ENCODE peak calls at places on chromosome 9, in ten cellular contexts. One of them, this sample, is unnamed. For H3K27me3, the result is how much of the 10 kb centered on the place peaks cover.

GRCh38 chr9:29556317-29556716 is 1983.0 kb upstream of the C9orf72 start:
- DNase-seq in HL-60: no peak
- DNase-seq in PC-3: peak
- DNase-seq in colonic mucosa: no peak
- DNase-seq in psoas muscle: no peak
- DNase-seq in BJ: no peak
- DNase-seq in pancreas: no peak
- DNase-seq in adrenal gland: peak
- DNase-seq in cardiac muscle cell: no peak
- DNase-seq in CD4-positive, alpha-beta T cell: no peak
- DNase-seq in this sample: no peak

GRCh38 chr9:12935714-12936113 is 160.9 kb downstream of the LURAP1L start:
- DNase-seq in HL-60: no peak
- DNase-seq in PC-3: no peak
- DNase-seq in colonic mucosa: no peak
- DNase-seq in psoas muscle: no peak
- DNase-seq in BJ: no peak
- DNase-seq in pancreas: no peak
- DNase-seq in adrenal gland: no peak
- DNase-seq in cardiac muscle cell: no peak
- DNase-seq in CD4-positive, alpha-beta T cell: no peak
- DNase-seq in this sample: no peak

GRCh38 chr9:132769895-132770774 is 99.9 kb downstream of the GTF3C4 start:
- DNase-seq in HL-60: peak
- DNase-seq in PC-3: peak
- DNase-seq in colonic mucosa: peak
- DNase-seq in psoas muscle: peak
- DNase-seq in BJ: no peak
- DNase-seq in pancreas: peak
- DNase-seq in adrenal gland: peak
- DNase-seq in cardiac muscle cell: peak
- DNase-seq in CD4-positive, alpha-beta T cell: peak
- DNase-seq in this sample: peak

GRCh38 chr9:106800691-106801090 is 62.3 kb upstream of the ZNF462 start:
- DNase-seq in HL-60: no peak
- DNase-seq in PC-3: peak
- DNase-seq in colonic mucosa: no peak
- DNase-seq in psoas muscle: no peak
- DNase-seq in BJ: no peak
- DNase-seq in pancreas: no peak
- DNase-seq in adrenal gland: no peak
- DNase-seq in cardiac muscle cell: no peak
- DNase-seq in CD4-positive, alpha-beta T cell: no peak
- DNase-seq in this sample: no peak

GRCh38 chr9:89666950-89667349 is 62.1 kb downstream of the GADD45G start:
- DNase-seq in HL-60: no peak
- DNase-seq in PC-3: no peak
- DNase-seq in colonic mucosa: no peak
- DNase-seq in psoas muscle: no peak
- DNase-seq in BJ: no peak
- DNase-seq in pancreas: no peak
- DNase-seq in adrenal gland: no peak
- DNase-seq in cardiac muscle cell: peak
- DNase-seq in CD4-positive, alpha-beta T cell: no peak
- DNase-seq in this sample: no peak

GRCh38 chr9:22452415-22453010 is 5.9 kb downstream of the DMRTA1 start:
- DNase-seq in HL-60: peak
- DNase-seq in PC-3: peak
- DNase-seq in colonic mucosa: peak
- DNase-seq in psoas muscle: peak
- DNase-seq in BJ: no peak
- DNase-seq in pancreas: peak
- DNase-seq in adrenal gland: peak
- DNase-seq in cardiac muscle cell: peak
- DNase-seq in CD4-positive, alpha-beta T cell: peak
- DNase-seq in this sample: no peak

GRCh38 chr9:7140401-7140800 is 382.6 kb downstream of the KDM4C start:
- DNase-seq in HL-60: no peak
- DNase-seq in PC-3: no peak
- DNase-seq in colonic mucosa: no peak
- DNase-seq in psoas muscle: no peak
- DNase-seq in BJ: no peak
- DNase-seq in pancreas: no peak
- DNase-seq in adrenal gland: no peak
- DNase-seq in cardiac muscle cell: no peak
- DNase-seq in CD4-positive, alpha-beta T cell: no peak
- DNase-seq in this sample: no peak

GRCh38 chr9:128685636-128686489 is 3.2 kb upstream of the SET start:
- DNase-seq in HL-60: peak
- DNase-seq in PC-3: no peak
- DNase-seq in colonic mucosa: peak
- DNase-seq in psoas muscle: no peak
- DNase-seq in BJ: no peak
- DNase-seq in pancreas: peak
- DNase-seq in adrenal gland: no peak
- DNase-seq in cardiac muscle cell: no peak
- DNase-seq in CD4-positive, alpha-beta T cell: peak
- DNase-seq in this sample: peak

GRCh38 chr9:131279196-131279926 is 3.1 kb upstream of the FAM78A start:
- DNase-seq in HL-60: no peak
- DNase-seq in PC-3: no peak
- DNase-seq in colonic mucosa: no peak
- DNase-seq in psoas muscle: no peak
- DNase-seq in BJ: no peak
- DNase-seq in pancreas: no peak
- DNase-seq in adrenal gland: no peak
- DNase-seq in cardiac muscle cell: peak
- DNase-seq in CD4-positive, alpha-beta T cell: no peak
- DNase-seq in this sample: no peak

GRCh38 chr9:131278421-131279111 is 2.3 kb upstream of the FAM78A start:
- DNase-seq in HL-60: peak
- DNase-seq in PC-3: no peak
- DNase-seq in colonic mucosa: no peak
- DNase-seq in psoas muscle: no peak
- DNase-seq in BJ: no peak
- DNase-seq in pancreas: no peak
- DNase-seq in adrenal gland: no peak
- DNase-seq in cardiac muscle cell: no peak
- DNase-seq in CD4-positive, alpha-beta T cell: no peak
- DNase-seq in this sample: no peak

GRCh38 chr9:131276891-131277672 is 772 bp upstream of the FAM78A start:
- DNase-seq in HL-60: peak
- DNase-seq in PC-3: no peak
- DNase-seq in colonic mucosa: no peak
- DNase-seq in psoas muscle: no peak
- DNase-seq in BJ: no peak
- DNase-seq in pancreas: no peak
- DNase-seq in adrenal gland: no peak
- DNase-seq in cardiac muscle cell: peak
- DNase-seq in CD4-positive, alpha-beta T cell: no peak
- DNase-seq in this sample: peak

GRCh38 chr9:131276107-131276888 is at the start of gene FAM78A:
- DNase-seq in HL-60: peak
- DNase-seq in PC-3: no peak
- DNase-seq in colonic mucosa: no peak
- DNase-seq in psoas muscle: peak
- DNase-seq in BJ: no peak
- DNase-seq in pancreas: no peak
- DNase-seq in adrenal gland: no peak
- DNase-seq in cardiac muscle cell: peak
- DNase-seq in CD4-positive, alpha-beta T cell: no peak
- DNase-seq in this sample: peak

DNA sequence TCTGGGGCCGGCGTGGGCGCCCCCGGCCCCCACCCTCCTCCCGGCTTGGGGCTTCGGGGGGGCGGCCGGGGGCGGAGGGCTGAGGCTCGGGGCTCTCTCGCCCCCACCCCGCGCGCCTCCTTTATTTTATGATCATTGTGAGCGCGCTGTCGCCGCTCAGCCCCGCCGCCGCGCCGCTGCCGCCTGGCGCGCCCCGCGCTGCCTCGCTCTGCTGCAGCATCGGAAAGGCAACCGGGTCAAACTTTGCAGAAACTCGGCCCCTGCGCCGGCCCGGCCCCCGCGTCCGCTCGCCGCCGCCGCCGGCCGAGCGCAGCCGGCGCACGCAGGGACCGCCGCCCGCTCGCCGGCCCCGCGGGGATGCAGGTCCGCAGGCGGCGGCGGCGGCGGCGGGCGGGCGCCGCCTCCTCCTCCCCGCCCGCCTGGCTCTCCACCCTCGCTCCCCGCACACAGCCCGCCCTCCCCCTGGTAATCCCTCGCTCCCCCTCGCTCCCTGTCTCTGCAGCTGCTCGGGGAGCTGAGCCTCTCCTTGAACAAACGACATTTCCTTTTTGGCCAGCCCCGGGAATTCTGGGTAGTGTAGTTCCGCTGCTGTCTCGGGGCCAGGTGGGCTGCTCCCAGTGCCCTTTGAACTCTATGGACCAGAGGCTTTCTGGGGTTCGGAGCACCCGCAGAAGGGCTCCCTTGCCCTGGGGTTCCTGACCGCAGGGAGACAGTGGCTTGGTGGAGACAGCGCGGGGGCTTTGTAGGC is 1.5 kb upstream of the FAM78A start:
- DNase-seq in HL-60: peak
- DNase-seq in PC-3: peak
- DNase-seq in colonic mucosa: peak
- DNase-seq in psoas muscle: peak
- DNase-seq in BJ: no peak
- DNase-seq in pancreas: peak
- DNase-seq in adrenal gland: peak
- DNase-seq in cardiac muscle cell: peak
- DNase-seq in CD4-positive, alpha-beta T cell: peak
- DNase-seq in this sample: peak
- H3K27me3 ChIP-seq in HL-60: under half
- H3K27me3 ChIP-seq in PC-3: under half
- H3K27me3 ChIP-seq in colonic mucosa: under half
- H3K27me3 ChIP-seq in psoas muscle: under half
- H3K27me3 ChIP-seq in BJ: under half
- H3K27me3 ChIP-seq in pancreas: under half
- H3K27me3 ChIP-seq in adrenal gland: under half
- H3K27me3 ChIP-seq in cardiac muscle cell: under half
- H3K27me3 ChIP-seq in CD4-positive, alpha-beta T cell: under half
- H3K27me3 ChIP-seq in this sample: under half

GRCh38 chr9:105129731-105130130 is 114.7 kb upstream of the SLC44A1 start:
- DNase-seq in HL-60: no peak
- DNase-seq in PC-3: no peak
- DNase-seq in colonic mucosa: no peak
- DNase-seq in psoas muscle: no peak
- DNase-seq in BJ: no peak
- DNase-seq in pancreas: no peak
- DNase-seq in adrenal gland: no peak
- DNase-seq in cardiac muscle cell: no peak
- DNase-seq in CD4-positive, alpha-beta T cell: no peak
- DNase-seq in this sample: no peak

GRCh38 chr9:105132006-105132405 is 112.4 kb upstream of the SLC44A1 start:
- DNase-seq in HL-60: no peak
- DNase-seq in PC-3: no peak
- DNase-seq in colonic mucosa: no peak
- DNase-seq in psoas muscle: no peak
- DNase-seq in BJ: no peak
- DNase-seq in pancreas: no peak
- DNase-seq in adrenal gland: no peak
- DNase-seq in cardiac muscle cell: no peak
- DNase-seq in CD4-positive, alpha-beta T cell: no peak
- DNase-seq in this sample: no peak

GRCh38 chr9:105126233-105126632 is 118.2 kb upstream of the SLC44A1 start:
- DNase-seq in HL-60: no peak
- DNase-seq in PC-3: no peak
- DNase-seq in colonic mucosa: no peak
- DNase-seq in psoas muscle: no peak
- DNase-seq in BJ: no peak
- DNase-seq in pancreas: no peak
- DNase-seq in adrenal gland: no peak
- DNase-seq in cardiac muscle cell: no peak
- DNase-seq in CD4-positive, alpha-beta T cell: no peak
- DNase-seq in this sample: no peak

GRCh38 chr9:105128908-105129307 is 115.5 kb upstream of the SLC44A1 start:
- DNase-seq in HL-60: no peak
- DNase-seq in PC-3: no peak
- DNase-seq in colonic mucosa: no peak
- DNase-seq in psoas muscle: no peak
- DNase-seq in BJ: no peak
- DNase-seq in pancreas: no peak
- DNase-seq in adrenal gland: no peak
- DNase-seq in cardiac muscle cell: no peak
- DNase-seq in CD4-positive, alpha-beta T cell: no peak
- DNase-seq in this sample: no peak

GRCh38 chr9:105127863-105128220 is 116.6 kb upstream of the SLC44A1 start:
- DNase-seq in HL-60: peak
- DNase-seq in PC-3: peak
- DNase-seq in colonic mucosa: peak
- DNase-seq in psoas muscle: no peak
- DNase-seq in BJ: no peak
- DNase-seq in pancreas: no peak
- DNase-seq in adrenal gland: no peak
- DNase-seq in cardiac muscle cell: no peak
- DNase-seq in CD4-positive, alpha-beta T cell: peak
- DNase-seq in this sample: no peak
- TF ChIP-seq CTCF in HL-60: no peak
- TF ChIP-seq CTCF in PC-3: no peak
- TF ChIP-seq CTCF in colonic mucosa: no peak
- TF ChIP-seq CTCF in psoas muscle: no peak
- TF ChIP-seq CTCF in BJ: no peak
- TF ChIP-seq CTCF in pancreas: no peak
- TF ChIP-seq CTCF in adrenal gland: no peak
- TF ChIP-seq CTCF in cardiac muscle cell: no peak
- TF ChIP-seq CTCF in CD4-positive, alpha-beta T cell: no peak
- TF ChIP-seq CTCF in this sample: no peak

DNA sequence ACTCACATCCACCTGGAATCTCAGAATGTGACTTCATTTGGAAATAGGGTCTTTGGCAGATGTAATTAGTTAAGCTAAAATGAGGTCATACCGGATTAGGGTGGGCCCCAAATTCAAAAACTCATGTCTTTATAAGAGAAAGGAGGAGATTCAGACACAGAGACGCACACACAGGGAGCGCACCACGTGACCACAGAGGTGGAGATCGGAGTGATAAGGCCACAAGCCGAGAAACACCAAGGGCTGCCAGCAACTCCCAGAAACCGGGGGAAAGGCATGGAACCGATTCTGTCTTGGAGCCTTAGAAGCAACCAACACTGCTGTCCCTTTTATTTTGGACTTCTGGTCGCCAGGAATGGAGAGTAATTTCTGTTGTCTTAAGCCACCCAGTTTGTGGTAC is 31.8 kb upstream of the LMX1B start:
- DNase-seq in HL-60: no peak
- DNase-seq in PC-3: no peak
- DNase-seq in colonic mucosa: no peak
- DNase-seq in psoas muscle: no peak
- DNase-seq in BJ: no peak
- DNase-seq in pancreas: no peak
- DNase-seq in adrenal gland: no peak
- DNase-seq in cardiac muscle cell: no peak
- DNase-seq in CD4-positive, alpha-beta T cell: no peak
- DNase-seq in this sample: no peak
- H3K27me3 ChIP-seq in HL-60: under half
- H3K27me3 ChIP-seq in PC-3: under half
- H3K27me3 ChIP-seq in colonic mucosa: under half
- H3K27me3 ChIP-seq in psoas muscle: under half
- H3K27me3 ChIP-seq in BJ: under half
- H3K27me3 ChIP-seq in pancreas: under half
- H3K27me3 ChIP-seq in adrenal gland: under half
- H3K27me3 ChIP-seq in cardiac muscle cell: under half
- H3K27me3 ChIP-seq in CD4-positive, alpha-beta T cell: under half
- H3K27me3 ChIP-seq in this sample: under half

GRCh38 chr9:81826541-81826906 is 101.7 kb upstream of the SPATA31D4 start:
- DNase-seq in HL-60: no peak
- DNase-seq in PC-3: no peak
- DNase-seq in colonic mucosa: no peak
- DNase-seq in psoas muscle: no peak
- DNase-seq in BJ: no peak
- DNase-seq in pancreas: no peak
- DNase-seq in adrenal gland: no peak
- DNase-seq in cardiac muscle cell: no peak
- DNase-seq in CD4-positive, alpha-beta T cell: no peak
- DNase-seq in this sample: no peak
- TF ChIP-seq CTCF in HL-60: no peak
- TF ChIP-seq CTCF in PC-3: no peak
- TF ChIP-seq CTCF in colonic mucosa: no peak
- TF ChIP-seq CTCF in psoas muscle: no peak
- TF ChIP-seq CTCF in BJ: no peak
- TF ChIP-seq CTCF in pancreas: no peak
- TF ChIP-seq CTCF in adrenal gland: no peak
- TF ChIP-seq CTCF in cardiac muscle cell: peak
- TF ChIP-seq CTCF in CD4-positive, alpha-beta T cell: no peak
- TF ChIP-seq CTCF in this sample: no peak